ENCODE peak calls at places on chromosomes 5 and 9, in four cellular contexts. V is K562, D is GM12878, E is HepG2. H is an unnamed sample.
A peak's percentile ranks its signal among the peaks of the same experiment; 100 is the strongest.

GRCh38 chr5:142281012-142281374 is 43.8 kb downstream of the SPRY4 start:
- DNase-seq in V (no peak), D (no peak), E (no peak), H (no peak)

GRCh38 chr5:371811-372555 is 50.5 kb downstream of the AHRR start:
- DNase-seq in V (no peak), D (no peak), E (no peak), H (no peak)

GRCh38 chr9:129597355-129598088 is 23.4 kb downstream of the C9orf50 start:
- DNase-seq in V (no peak), D (no peak), E (peak; percentile 93), H (peak; percentile 86)

GRCh38 chr5:140926211-140926902 is at the start of gene PCDHAC1:
- DNase-seq in V (peak; percentile 11), D (no peak), E (no peak), H (peak; percentile 68)

GRCh38 chr9:86983260-86984255 is 36.3 kb upstream of the GAS1 start:
- DNase-seq in V (no peak), D (no peak), E (no peak), H (no peak)

GRCh38 chr9:69060766-69061165 is 25.2 kb downstream of the FXN start:
- DNase-seq in V (no peak), D (no peak), E (no peak), H (no peak)

GRCh38 chr5:143037071-143037470 is 266.9 kb downstream of the ARHGAP26 start:
- DNase-seq in V (no peak), D (no peak), E (no peak), H (peak; percentile 45)

GRCh38 chr5:75274486-75274885 is 37.8 kb upstream of the ANKRD31 start:
- DNase-seq in V (no peak), D (no peak), E (no peak), H (no peak)

GRCh38 chr5:31049933-31050704 is 143.4 kb upstream of the CDH6 start:
- DNase-seq in V (no peak), D (no peak), E (no peak), H (no peak)

GRCh38 chr5:147547730-147548129 is 37.9 kb upstream of the DPYSL3 start:
- DNase-seq in V (no peak), D (no peak), E (no peak), H (no peak)

GRCh38 chr5:126043684-126044083 is 379.5 kb upstream of the GRAMD2B start:
- DNase-seq in V (no peak), D (no peak), E (no peak), H (no peak)

GRCh38 chr5:39843767-39844166 is 419.0 kb upstream of the DAB2 start:
- DNase-seq in V (no peak), D (no peak), E (no peak), H (no peak)

GRCh38 chr9:130062750-130063149 is 9.0 kb downstream of the GPR107 start:
- DNase-seq in V (no peak), D (no peak), E (no peak), H (no peak)

GRCh38 chr9:114282926-114283325 is 40.0 kb upstream of the ORM1 start:
- DNase-seq in V (no peak), D (no peak), E (no peak), H (no peak)

GRCh38 chr9:87551692-87552303 is 54.1 kb downstream of the DAPK1 start:
- DNase-seq in V (peak; percentile 82), D (no peak), E (no peak), H (no peak)

GRCh38 chr5:87120518-87121314 is 147.0 kb upstream of the RASA1 start:
- DNase-seq in V (no peak), D (no peak), E (no peak), H (peak; percentile 85)

GRCh38 chr5:111478266-111478665 is 34.1 kb downstream of the STARD4 start:
- DNase-seq in V (no peak), D (no peak), E (no peak), H (no peak)

GRCh38 chr9:35481347-35481975 is 8.4 kb upstream of the RUSC2 start:
- DNase-seq in V (peak; percentile 61), D (no peak), E (peak; percentile 54), H (peak; percentile 54)

DNA sequence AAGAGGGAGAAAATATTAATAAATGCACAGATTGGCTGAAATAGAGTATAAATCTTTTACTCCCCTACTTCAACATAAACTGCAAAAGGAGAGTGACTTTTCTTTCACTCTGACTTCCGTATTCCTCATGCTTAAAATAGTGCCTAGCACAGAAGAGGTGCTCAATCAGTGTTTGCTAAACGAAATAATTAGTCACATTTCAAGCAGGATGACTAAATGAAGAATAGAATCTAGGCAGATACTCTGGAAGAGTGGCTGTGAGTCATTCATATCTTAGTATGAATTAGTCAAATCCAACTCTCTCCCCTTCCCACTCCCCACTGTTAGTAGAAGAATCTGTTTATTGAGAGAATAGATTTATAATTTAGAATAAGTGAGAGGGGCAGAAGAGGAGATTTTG is 4.8 kb downstream of the CD274 start:
- DNase-seq in V (no peak), D (no peak), E (no peak), H (no peak)
- TF ChIP-seq ZBTB33 in V (no peak), D (no peak), E (no peak), H (no peak)

DNA sequence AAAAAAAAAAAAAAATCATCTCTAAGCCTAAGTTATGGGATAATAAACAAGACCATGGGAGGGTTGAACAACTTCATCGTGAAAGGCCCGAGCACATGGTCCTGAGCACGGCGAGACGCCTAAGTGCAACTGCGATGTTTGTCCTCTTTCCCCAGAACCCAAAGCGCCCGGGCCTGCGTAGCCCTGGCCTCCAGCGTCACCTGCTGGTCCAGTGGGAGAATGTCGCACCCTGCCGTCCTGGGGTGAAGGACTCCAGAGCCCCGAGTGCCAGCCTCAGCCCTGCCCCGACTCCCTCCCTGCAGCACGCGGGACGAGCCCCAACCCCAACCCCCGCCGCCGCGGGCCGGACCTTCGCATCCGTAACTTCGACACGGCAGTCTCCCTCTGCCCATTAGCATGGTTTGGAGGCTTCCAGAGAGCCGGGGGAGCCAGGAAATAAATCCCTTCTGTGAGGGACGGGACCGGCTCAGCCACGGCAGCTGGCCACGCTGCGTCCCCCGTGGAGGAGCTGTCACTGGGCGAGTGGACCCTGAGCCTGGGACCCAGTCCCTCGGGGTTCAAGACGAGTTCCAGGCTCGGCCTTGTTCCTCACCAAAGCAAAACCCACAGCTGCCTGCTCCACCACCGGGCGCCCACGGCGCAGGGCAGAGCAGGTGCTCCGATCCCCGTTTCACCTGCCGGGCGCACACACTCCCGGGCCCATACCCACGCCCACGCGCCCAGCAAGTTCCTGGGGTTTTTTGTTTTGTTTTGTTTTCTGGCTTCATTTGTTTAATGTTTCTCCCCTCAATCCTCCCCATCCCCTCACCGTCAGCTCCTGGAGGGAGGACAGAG is 132.5 kb upstream of the HAND1 start:
- DNase-seq in V (peak; percentile 83), D (peak; percentile 27), E (peak; percentile 55), H (peak; percentile 76)
- TF ChIP-seq EZH2 in V (no peak), D (no peak), E (no peak), H (no peak)

GRCh38 chr9:93711002-93711401 is 134.6 kb downstream of the PHF2 start:
- DNase-seq in V (no peak), D (no peak), E (no peak), H (no peak)
- TF ChIP-seq ZBTB33 in V (no peak), D (no peak), E (no peak), H (no peak)

DNA sequence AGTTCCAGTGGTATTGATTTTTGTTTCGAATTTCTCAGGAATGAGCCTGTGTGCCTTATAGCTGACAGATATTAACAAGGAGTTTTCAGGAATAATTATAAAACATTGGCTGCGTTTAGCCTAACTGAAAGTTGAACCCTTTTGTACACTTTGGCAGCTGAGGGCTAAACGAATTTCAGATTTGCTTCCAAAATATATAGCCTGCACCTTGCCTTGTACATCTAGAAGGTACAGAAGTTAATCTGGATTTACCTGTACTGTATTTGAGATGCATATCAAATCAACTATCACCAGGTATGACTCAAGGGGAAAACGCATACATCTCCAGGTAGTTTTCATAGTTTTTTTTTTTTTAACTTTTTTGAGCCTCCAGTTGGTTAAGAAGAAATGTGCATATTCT is 1.9 kb upstream of the MSX2 start:
- DNase-seq in V (no peak), D (no peak), E (no peak), H (no peak)
- TF ChIP-seq EZH2 in V (no peak), D (no peak), E (no peak), H (no peak)

GRCh38 chr9:124242331-124243194 is 15.2 kb upstream of the NEK6 start:
- DNase-seq in V (no peak), D (no peak), E (no peak), H (no peak)
- TF ChIP-seq ZBTB33 in V (no peak), D (no peak), E (no peak), H (no peak)

DNA sequence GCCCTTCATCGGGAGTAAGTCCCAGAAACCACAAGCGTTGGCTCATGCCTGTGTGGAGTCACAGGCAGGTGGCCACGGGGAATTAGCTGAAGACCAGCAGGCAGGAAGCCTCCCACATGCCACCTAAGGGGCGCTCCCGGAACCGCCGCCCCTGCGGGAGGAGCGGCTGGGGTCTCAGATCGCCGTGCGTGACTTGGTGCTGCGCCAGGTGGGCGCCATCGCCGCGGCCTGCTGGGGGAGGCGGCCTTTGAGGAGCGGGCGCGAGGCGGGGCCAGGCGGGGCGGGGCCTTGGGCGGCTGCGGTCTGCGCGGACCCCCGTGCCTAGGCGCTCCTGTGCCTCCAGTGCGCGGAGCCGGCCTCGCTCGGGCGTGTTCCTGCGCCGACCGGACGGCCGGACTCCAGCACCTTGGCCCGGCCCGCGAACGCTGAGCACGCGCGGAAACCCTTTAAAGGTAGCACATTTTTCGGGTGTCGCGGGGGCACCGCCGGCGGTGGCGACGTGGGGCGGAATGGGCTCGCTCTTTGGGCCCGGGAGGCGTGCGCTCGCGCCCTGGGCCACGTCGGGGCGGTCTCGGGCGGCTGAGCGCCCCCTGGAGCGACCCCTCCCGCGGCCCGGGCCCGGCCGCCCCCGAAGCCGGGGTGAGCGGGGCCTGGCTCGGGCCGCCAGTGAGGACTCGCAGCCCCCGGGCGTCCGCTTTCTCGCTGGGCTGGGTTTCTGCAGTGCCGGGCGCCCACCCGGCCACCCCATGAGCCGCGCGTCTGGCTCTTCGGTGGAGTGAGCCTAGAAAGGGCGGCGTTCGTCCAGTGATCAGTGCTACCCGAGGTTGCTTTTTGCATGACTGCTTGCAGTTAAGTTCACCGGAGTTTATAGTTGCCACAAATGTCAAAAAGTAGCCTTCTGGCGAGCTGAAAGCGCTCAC is 24.5 kb downstream of the LECT2 start:
- DNase-seq in V (no peak), D (no peak), E (peak; percentile 68), H (no peak)
- TF ChIP-seq EZH2 in V (no peak), D (no peak), E (no peak), H (no peak)

H was measured in HCT116.